ENCODE peak calls at places on chromosome 6, in four cellular contexts. P, M, W and Q are unnamed samples. For H3K4me1, the result is how much of the 10 kb centered on the place peaks cover.

GRCh38 chr6:54264581-54265272 is 43.5 kb upstream of the TINAG start:
- DNase-seq in W (no peak), M (no peak), P (no peak), Q (no peak)

GRCh38 chr6:124679392-124679791 is 282.8 kb upstream of the RNF217 start:
- DNase-seq in P (no peak), M (no peak), W (no peak), Q (no peak)

GRCh38 chr6:56902551-56903464 is 52.1 kb upstream of the BEND6 start:
- DNase-seq in W (no peak), P (peak), M (no peak), Q (no peak)

GRCh38 chr6:138377844-138378243 is at the start of gene SMIM28:
- DNase-seq in W (no peak), P (no peak), M (peak), Q (no peak)

GRCh38 chr6:28658475-28659249 is 133.0 kb downstream of the GPX5 start:
- DNase-seq in W (no peak), P (no peak), M (no peak), Q (no peak)

GRCh38 chr6:157198425-157199279 is 124.7 kb downstream of the TMEM242 start:
- DNase-seq in W (peak), P (no peak), M (peak), Q (peak)

GRCh38 chr6:28979679-28980078 is 25.4 kb downstream of the ZNF311 start:
- DNase-seq in W (no peak), P (no peak), M (no peak), Q (no peak)

GRCh38 chr6:3456794-3457709 is at the start of gene SLC22A23:
- DNase-seq in M (peak), W (no peak), P (peak), Q (no peak)

DNA sequence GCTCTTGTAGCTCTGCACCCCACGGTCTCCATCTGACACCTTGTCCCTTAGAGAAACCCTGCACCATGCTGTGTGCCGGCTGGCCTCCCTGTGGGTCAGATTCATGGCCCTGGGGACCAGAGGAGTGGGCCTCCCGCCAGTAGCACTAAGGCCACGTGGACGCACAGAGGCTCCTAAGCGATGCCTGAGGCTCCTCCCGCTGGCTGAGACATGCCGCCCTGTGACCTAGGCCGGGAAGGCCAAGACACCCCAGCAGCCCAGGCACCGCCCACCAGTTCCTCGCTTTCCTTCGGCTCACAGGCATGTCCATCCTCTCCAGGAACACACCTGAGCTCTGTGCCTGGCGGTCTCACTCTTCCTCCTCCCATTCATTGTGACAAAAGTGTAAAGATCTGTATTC is 311.0 kb downstream of the THBS2 start:
- DNase-seq in M (no peak), P (no peak), W (no peak), Q (no peak)
- H3K4me1 ChIP-seq in M (under half), P (under half), W (under half), Q (under half)

GRCh38 chr6:151430886-151431285 is 21.0 kb downstream of the RMND1 start:
- DNase-seq in P (no peak), W (no peak), M (no peak), Q (no peak)
- TF ChIP-seq CTCF in P (no peak), W (no peak), M (no peak), Q (no peak)

GRCh38 chr6:167682546-167683027 is 144.1 kb upstream of the AFDN start:
- DNase-seq in M (peak), P (no peak), W (no peak), Q (no peak)
- H3K4me1 ChIP-seq in M (half or more), P (under half), W (under half), Q (under half)

DNA sequence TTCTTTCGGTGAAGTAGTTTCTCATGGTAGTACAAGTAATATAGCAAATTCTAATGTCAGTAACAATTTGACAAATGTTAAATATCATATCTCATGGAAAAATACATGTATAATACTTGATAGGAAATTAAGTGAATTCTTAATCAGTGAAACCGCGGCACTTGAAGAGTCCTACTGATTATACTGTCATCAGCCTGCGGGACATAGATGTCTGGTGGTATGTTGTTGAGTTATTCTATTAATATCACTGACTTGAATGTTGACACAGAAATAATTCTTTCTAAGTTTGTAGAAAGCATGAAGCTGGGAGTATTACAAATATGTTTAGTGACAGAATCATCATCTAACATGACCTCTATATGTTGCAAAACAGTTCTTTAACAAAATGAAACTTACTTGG is 479.8 kb upstream of the IMPG1 start:
- DNase-seq in W (no peak), P (no peak), M (no peak), Q (no peak)
- TF ChIP-seq CTCF in W (no peak), P (no peak), M (no peak), Q (no peak)